ENCODE peak calls at places on chromosomes 11 and 22, in ten cellular contexts. V is cardiac fibroblast; U is EL; Q is bronchial epithelial cell; R is psoas muscle; E is adrenal gland; F is Right ventricle myocardium superior; G is cardiac muscle cell; C is kidney tubule cell; J is CD4-positive, alpha-beta T cell. X is an unnamed sample.

GRCh38 chr22:42676059-42676607 is 26.9 kb upstream of the CYB5R3 start:
- DNase-seq in V (peak; percentile 76), U (peak; percentile 31), Q (no peak), R (no peak), E (no peak), F (no peak), G (no peak), C (no peak), J (no peak), X (no peak)

GRCh38 chr11:121099364-121099763 is 1.7 kb upstream of the TECTA start:
- DNase-seq in V (no peak), U (no peak), Q (no peak), R (no peak), E (no peak), F (no peak), G (no peak), C (no peak), J (no peak), X (no peak)

GRCh38 chr22:19120829-19121630 is 1.2 kb downstream of the DGCR2 start:
- DNase-seq in V (peak; percentile 57), U (peak; percentile 70), Q (peak; percentile 68), R (no peak), E (peak; percentile 39), F (no peak), G (peak; percentile 28), C (peak; percentile 94), J (no peak), X (peak; percentile 81)

GRCh38 chr22:49015993-49016908 is 811.4 kb downstream of the BRD1 start:
- DNase-seq in V (no peak), U (no peak), Q (no peak), R (peak; percentile 40), E (no peak), F (no peak), G (no peak), C (no peak), J (peak; percentile 22), X (no peak)

GRCh38 chr22:50074551-50075042 is 10.6 kb downstream of the MLC1 start:
- DNase-seq in V (no peak), U (no peak), Q (no peak), R (no peak), E (no peak), F (peak; percentile 35), G (peak; percentile 36), C (no peak), J (no peak), X (peak; percentile 77)

GRCh38 chr11:79055866-79056632 is 384.8 kb downstream of the TENM4 start:
- DNase-seq in V (peak; percentile 38), U (peak; percentile 6), Q (no peak), R (no peak), E (no peak), F (no peak), G (no peak), C (no peak), J (no peak), X (no peak)

GRCh38 chr11:120563698-120564572 is 52.4 kb downstream of the GRIK4 start:
- DNase-seq in V (no peak), U (no peak), Q (no peak), R (no peak), E (peak; percentile 67), F (peak; percentile 58), G (peak; percentile 42), C (no peak), J (no peak), X (no peak)

GRCh38 chr22:40452730-40453487 is 82.5 kb downstream of the SGSM3 start:
- DNase-seq in V (peak; percentile 32), U (no peak), Q (no peak), R (no peak), E (no peak), F (no peak), G (peak; percentile 9), C (peak; percentile 64), J (no peak), X (no peak)

GRCh38 chr22:43171607-43172006 is 15.3 kb downstream of the TTLL12 start:
- DNase-seq in V (no peak), U (no peak), Q (no peak), R (peak; percentile 36), E (no peak), F (peak; percentile 20), G (no peak), C (no peak), J (no peak), X (no peak)

X was measured in body of pancreas.